ENCODE peak calls at places on chromosomes 2 and 18, in nine cellular contexts. One of them, this sample, is unnamed.

GRCh38 chr2:129935118-129935517 is 44.3 kb upstream of the RAB6C start:
- DNase-seq in HFF-Myc: no peak
- DNase-seq in PC-9: no peak
- DNase-seq in MG63: no peak
- DNase-seq in ACHN: peak; percentile 33
- DNase-seq in iris pigment epithelial cell: no peak
- DNase-seq in body of pancreas: no peak
- DNase-seq in GM23338: peak; percentile 69
- DNase-seq in central memory CD4-positive, alpha-beta T cell: no peak
- DNase-seq in this sample: peak; percentile 66

GRCh38 chr2:232505805-232506360 is 14.3 kb upstream of the PRSS56 start:
- DNase-seq in HFF-Myc: no peak
- DNase-seq in PC-9: no peak
- DNase-seq in MG63: no peak
- DNase-seq in ACHN: no peak
- DNase-seq in iris pigment epithelial cell: no peak
- DNase-seq in body of pancreas: no peak
- DNase-seq in GM23338: no peak
- DNase-seq in central memory CD4-positive, alpha-beta T cell: no peak
- DNase-seq in this sample: no peak

GRCh38 chr2:119436993-119437772 is 5.5 kb downstream of the TMEM37 start:
- DNase-seq in HFF-Myc: no peak
- DNase-seq in PC-9: no peak
- DNase-seq in MG63: no peak
- DNase-seq in ACHN: no peak
- DNase-seq in iris pigment epithelial cell: no peak
- DNase-seq in body of pancreas: no peak
- DNase-seq in GM23338: no peak
- DNase-seq in central memory CD4-positive, alpha-beta T cell: no peak
- DNase-seq in this sample: no peak

GRCh38 chr2:201907128-201907886 is 101.0 kb downstream of the CDK15 start:
- DNase-seq in HFF-Myc: no peak
- DNase-seq in PC-9: no peak
- DNase-seq in MG63: no peak
- DNase-seq in ACHN: no peak
- DNase-seq in iris pigment epithelial cell: no peak
- DNase-seq in body of pancreas: no peak
- DNase-seq in GM23338: no peak
- DNase-seq in central memory CD4-positive, alpha-beta T cell: no peak
- DNase-seq in this sample: no peak

GRCh38 chr2:43839776-43840564 is 1.2 kb downstream of the ABCG8 start:
- DNase-seq in HFF-Myc: no peak
- DNase-seq in PC-9: no peak
- DNase-seq in MG63: no peak
- DNase-seq in ACHN: no peak
- DNase-seq in iris pigment epithelial cell: no peak
- DNase-seq in body of pancreas: no peak
- DNase-seq in GM23338: no peak
- DNase-seq in central memory CD4-positive, alpha-beta T cell: no peak
- DNase-seq in this sample: no peak

GRCh38 chr2:96393989-96394761 is 58.6 kb downstream of the NCAPH start:
- DNase-seq in HFF-Myc: no peak
- DNase-seq in PC-9: no peak
- DNase-seq in MG63: no peak
- DNase-seq in ACHN: no peak
- DNase-seq in iris pigment epithelial cell: no peak
- DNase-seq in body of pancreas: no peak
- DNase-seq in GM23338: no peak
- DNase-seq in central memory CD4-positive, alpha-beta T cell: no peak
- DNase-seq in this sample: no peak

GRCh38 chr2:135876066-135876711 is at the start of gene MCM6:
- DNase-seq in HFF-Myc: peak; percentile 98
- DNase-seq in PC-9: peak; percentile 97
- DNase-seq in MG63: peak; percentile 98
- DNase-seq in ACHN: peak; percentile 99
- DNase-seq in iris pigment epithelial cell: peak; percentile 99
- DNase-seq in body of pancreas: peak; percentile 99
- DNase-seq in GM23338: peak; percentile 100
- DNase-seq in central memory CD4-positive, alpha-beta T cell: peak; percentile 97
- DNase-seq in this sample: peak; percentile 96

GRCh38 chr18:33577688-33578370 is at the start of gene ASXL3:
- DNase-seq in HFF-Myc: no peak
- DNase-seq in PC-9: no peak
- DNase-seq in MG63: peak; percentile 1
- DNase-seq in ACHN: peak; percentile 13
- DNase-seq in iris pigment epithelial cell: no peak
- DNase-seq in body of pancreas: peak; percentile 40
- DNase-seq in GM23338: peak; percentile 67
- DNase-seq in central memory CD4-positive, alpha-beta T cell: no peak
- DNase-seq in this sample: no peak

GRCh38 chr2:169694894-169695260 is 608 bp downstream of the PHOSPHO2 start:
- DNase-seq in HFF-Myc: no peak
- DNase-seq in PC-9: no peak
- DNase-seq in MG63: no peak
- DNase-seq in ACHN: no peak
- DNase-seq in iris pigment epithelial cell: no peak
- DNase-seq in body of pancreas: no peak
- DNase-seq in GM23338: no peak
- DNase-seq in central memory CD4-positive, alpha-beta T cell: no peak
- DNase-seq in this sample: no peak

GRCh38 chr2:221346411-221346810 is 225.7 kb downstream of the EPHA4 start:
- DNase-seq in HFF-Myc: no peak
- DNase-seq in PC-9: no peak
- DNase-seq in MG63: no peak
- DNase-seq in ACHN: no peak
- DNase-seq in iris pigment epithelial cell: no peak
- DNase-seq in body of pancreas: peak; percentile 10
- DNase-seq in GM23338: no peak
- DNase-seq in central memory CD4-positive, alpha-beta T cell: no peak
- DNase-seq in this sample: no peak

GRCh38 chr2:143171817-143172216 is 42.6 kb downstream of the ARHGAP15 start:
- DNase-seq in HFF-Myc: no peak
- DNase-seq in PC-9: no peak
- DNase-seq in MG63: no peak
- DNase-seq in ACHN: peak; percentile 30
- DNase-seq in iris pigment epithelial cell: peak; percentile 1
- DNase-seq in body of pancreas: no peak
- DNase-seq in GM23338: peak; percentile 51
- DNase-seq in central memory CD4-positive, alpha-beta T cell: no peak
- DNase-seq in this sample: no peak

GRCh38 chr2:10895231-10895630 is 16.5 kb upstream of the KCNF1 start:
- DNase-seq in HFF-Myc: no peak
- DNase-seq in PC-9: no peak
- DNase-seq in MG63: no peak
- DNase-seq in ACHN: no peak
- DNase-seq in iris pigment epithelial cell: no peak
- DNase-seq in body of pancreas: no peak
- DNase-seq in GM23338: no peak
- DNase-seq in central memory CD4-positive, alpha-beta T cell: no peak
- DNase-seq in this sample: no peak